ENCODE peak calls at places on chromosome 5, in six cellular contexts. L, W, M, E, G and R are unnamed samples.

GRCh38 chr5:61370496-61370895 is 38.4 kb downstream of the ZSWIM6 start:
- DNase-seq in L (no peak), W (no peak), M (no peak), E (no peak), G (no peak), R (no peak)

GRCh38 chr5:134138416-134139376 is 24.2 kb downstream of the TCF7 start:
- DNase-seq in L (no peak), W (peak), M (peak), E (peak), G (peak), R (peak)

GRCh38 chr5:151458314-151458713 is 10.9 kb downstream of the SLC36A1 start:
- DNase-seq in L (no peak), W (no peak), M (no peak), E (no peak), G (no peak), R (no peak)

GRCh38 chr5:110925398-110925797 is 146.1 kb upstream of the TSLP start:
- DNase-seq in L (no peak), W (no peak), M (no peak), E (no peak), G (no peak), R (no peak)

GRCh38 chr5:43663916-43664315 is 60.9 kb downstream of the NNT start:
- DNase-seq in L (no peak), W (no peak), M (no peak), E (no peak), G (no peak), R (no peak)

GRCh38 chr5:134161712-134162395 is 14.9 kb downstream of the SKP1 start:
- DNase-seq in L (no peak), W (no peak), M (no peak), E (no peak), G (no peak), R (no peak)

GRCh38 chr5:60604771-60605170 is 95.2 kb downstream of the DEPDC1B start:
- DNase-seq in L (no peak), W (no peak), M (no peak), E (no peak), G (no peak), R (no peak)

GRCh38 chr5:168661593-168662485 is 82.7 kb upstream of the PANK3 start:
- DNase-seq in L (no peak), W (no peak), M (no peak), E (no peak), G (no peak), R (no peak)

GRCh38 chr5:56973473-56973872 is 21.6 kb upstream of the MIER3 start:
- DNase-seq in L (no peak), W (no peak), M (no peak), E (no peak), G (no peak), R (no peak)

GRCh38 chr5:150253416-150254208 is 36.0 kb downstream of the CAMK2A start:
- DNase-seq in L (peak), W (no peak), M (no peak), E (no peak), G (no peak), R (no peak)

GRCh38 chr5:151085517-151086031 is 4.7 kb upstream of the TNIP1 start:
- DNase-seq in L (no peak), W (peak), M (peak), E (no peak), G (peak), R (no peak)

GRCh38 chr5:90037646-90038045 is 371.9 kb downstream of the CETN3 start:
- DNase-seq in L (no peak), W (no peak), M (no peak), E (no peak), G (peak), R (no peak)

GRCh38 chr5:82405618-82406199 is 127.6 kb upstream of the RPS23 start:
- DNase-seq in L (no peak), W (peak), M (no peak), E (no peak), G (peak), R (peak)

GRCh38 chr5:148205044-148205813 is 2.4 kb downstream of the SPINK6 start:
- DNase-seq in L (no peak), W (no peak), M (no peak), E (no peak), G (no peak), R (no peak)

GRCh38 chr5:95717439-95717838 is 13.7 kb upstream of the RHOBTB3 start:
- DNase-seq in L (no peak), W (no peak), M (no peak), E (no peak), G (no peak), R (no peak)

GRCh38 chr5:172054611-172055153 is 48.2 kb upstream of the FBXW11 start:
- DNase-seq in L (no peak), W (no peak), M (no peak), E (no peak), G (no peak), R (no peak)

GRCh38 chr5:158054388-158055092 is 195.6 kb upstream of the CLINT1 start:
- DNase-seq in L (no peak), W (peak), M (no peak), E (no peak), G (no peak), R (no peak)

GRCh38 chr5:89534331-89534730 is 651.3 kb upstream of the MEF2C start:
- DNase-seq in L (no peak), W (peak), M (no peak), E (no peak), G (peak), R (no peak)

GRCh38 chr5:122313001-122313402 is 965 bp downstream of the SNCAIP start:
- DNase-seq in L (no peak), W (peak), M (no peak), E (no peak), G (no peak), R (peak)